ENCODE peak calls at places on chromosomes 6 and 20, in seven cellular contexts. X is astrocyte of the spinal cord, D is tibial artery, F is fibroblast of pulmonary artery, R is GM23338, V is neural crest cell, B is fibroblast of mammary gland. Z is an unnamed sample.
A peak's percentile ranks its signal among the peaks of the same experiment; 100 is the strongest.

GRCh38 chr20:52924411-52925271 is 47.5 kb upstream of the TSHZ2 start:
- DNase-seq in X (no peak), F (no peak), R (no peak), V (no peak), D (no peak), B (peak; percentile 54), Z (no peak)

GRCh38 chr20:37669062-37669772 is 24.6 kb upstream of the CTNNBL1 start:
- DNase-seq in D (no peak), R (peak; percentile 61), X (no peak), B (no peak), V (no peak), F (no peak), Z (no peak)

GRCh38 chr20:50636601-50637539 is 54.5 kb downstream of the RIPOR3 start:
- DNase-seq in R (peak; percentile 29), B (no peak), X (peak; percentile 2), F (no peak), V (no peak), D (no peak), Z (no peak)

GRCh38 chr6:106974337-106974998 is at the start of gene CD24:
- DNase-seq in F (no peak), X (peak; percentile 32), D (no peak), V (peak; percentile 81), B (no peak), R (peak; percentile 81), Z (no peak)

GRCh38 chr6:168408504-168409136 is 32.4 kb upstream of the SMOC2 start:
- DNase-seq in X (no peak), D (no peak), B (no peak), R (no peak), V (no peak), F (no peak), Z (no peak)

GRCh38 chr20:36097751-36098151 is 56.8 kb upstream of the EPB41L1 start:
- DNase-seq in R (peak; percentile 88), V (no peak), D (no peak), X (no peak), B (no peak), F (no peak), Z (no peak)

GRCh38 chr20:17680836-17681740 is 954 bp downstream of the RRBP1 start:
- DNase-seq in F (peak; percentile 74), D (peak; percentile 90), X (peak; percentile 75), R (peak; percentile 82), V (peak; percentile 82), B (peak; percentile 64), Z (peak; percentile 80)

GRCh38 chr6:169722362-169723199 is 1.7 kb downstream of the PHF10 start:
- DNase-seq in V (peak; percentile 10), X (peak; percentile 86), R (peak; percentile 66), B (peak; percentile 80), D (peak; percentile 76), F (peak; percentile 83), Z (no peak)

GRCh38 chr6:2748183-2748582 is 2.5 kb downstream of the MYLK4 start:
- DNase-seq in V (no peak), R (no peak), B (no peak), X (no peak), F (no peak), D (no peak), Z (no peak)

GRCh38 chr6:106745824-106746610 is 116.6 kb downstream of the QRSL1 start:
- DNase-seq in D (no peak), F (no peak), X (no peak), B (no peak), V (no peak), R (no peak), Z (no peak)

GRCh38 chr6:46184114-46184513 is 13.3 kb upstream of the ENPP5 start:
- DNase-seq in R (peak; percentile 24), V (no peak), X (peak; percentile 84), F (peak; percentile 84), B (peak; percentile 94), D (no peak), Z (no peak)

GRCh38 chr20:50283922-50284810 is 93.5 kb downstream of the CEBPB start:
- DNase-seq in X (peak; percentile 43), D (peak; percentile 90), V (no peak), F (peak; percentile 32), R (no peak), B (peak; percentile 67), Z (peak; percentile 99)

GRCh38 chr6:12160350-12160749 is 129.8 kb upstream of the EDN1 start:
- DNase-seq in V (no peak), R (no peak), X (peak; percentile 65), B (peak; percentile 86), D (no peak), F (peak; percentile 69), Z (no peak)

GRCh38 chr6:97186416-97186999 is 96.5 kb downstream of the MMS22L start:
- DNase-seq in F (peak; percentile 82), X (peak; percentile 66), B (peak; percentile 65), V (peak; percentile 68), R (peak; percentile 78), D (peak; percentile 61), Z (peak; percentile 45)

GRCh38 chr6:1231941-1232340 is 80.0 kb upstream of the FOXQ1 start:
- DNase-seq in V (no peak), R (no peak), D (no peak), B (no peak), F (no peak), X (no peak), Z (no peak)

GRCh38 chr6:1837868-1838267 is 228.2 kb downstream of the FOXC1 start:
- DNase-seq in R (peak; percentile 50), F (no peak), X (no peak), B (no peak), V (no peak), D (no peak), Z (no peak)

GRCh38 chr20:15818651-15819071 is 754.6 kb downstream of the KIF16B start:
- DNase-seq in F (no peak), D (no peak), V (no peak), R (no peak), X (no peak), B (no peak), Z (no peak)

GRCh38 chr6:138545621-138545980 is 46.3 kb upstream of the NHSL1 start:
- DNase-seq in R (peak; percentile 75), V (peak; percentile 48), F (peak; percentile 75), B (peak; percentile 39), X (peak; percentile 78), D (peak; percentile 74), Z (no peak)

GRCh38 chr6:154410619-154411044 is 54.0 kb upstream of the IPCEF1 start:
- DNase-seq in F (peak; percentile 97), D (peak; percentile 74), X (peak; percentile 98), B (peak; percentile 97), R (peak; percentile 40), V (no peak), Z (no peak)

GRCh38 chr6:100177956-100178355 is 183.9 kb upstream of the MCHR2 start:
- DNase-seq in F (peak; percentile 23), X (no peak), R (no peak), B (peak; percentile 26), V (no peak), D (no peak), Z (no peak)

GRCh38 chr20:63011798-63012197 is 5.0 kb upstream of the BHLHE23 start:
- DNase-seq in F (no peak), B (no peak), R (no peak), D (no peak), X (no peak), V (no peak), Z (no peak)

GRCh38 chr6:43038727-43039126 is 14.9 kb downstream of the CUL7 start:
- DNase-seq in X (no peak), B (no peak), R (no peak), V (no peak), F (no peak), D (no peak), Z (no peak)

GRCh38 chr20:43681991-43682410 is 15.1 kb downstream of the MYBL2 start:
- DNase-seq in R (no peak), D (no peak), X (no peak), V (no peak), F (no peak), B (no peak), Z (no peak)

GRCh38 chr6:47111685-47112084 is 69.6 kb upstream of the ADGRF1 start:
- DNase-seq in F (no peak), B (no peak), X (peak; percentile 77), R (peak; percentile 51), D (no peak), V (no peak), Z (no peak)

GRCh38 chr6:121944361-121944760 is 455.1 kb upstream of the HSF2 start:
- DNase-seq in X (peak; percentile 44), V (no peak), D (no peak), B (peak; percentile 28), F (no peak), R (no peak), Z (no peak)

DNA sequence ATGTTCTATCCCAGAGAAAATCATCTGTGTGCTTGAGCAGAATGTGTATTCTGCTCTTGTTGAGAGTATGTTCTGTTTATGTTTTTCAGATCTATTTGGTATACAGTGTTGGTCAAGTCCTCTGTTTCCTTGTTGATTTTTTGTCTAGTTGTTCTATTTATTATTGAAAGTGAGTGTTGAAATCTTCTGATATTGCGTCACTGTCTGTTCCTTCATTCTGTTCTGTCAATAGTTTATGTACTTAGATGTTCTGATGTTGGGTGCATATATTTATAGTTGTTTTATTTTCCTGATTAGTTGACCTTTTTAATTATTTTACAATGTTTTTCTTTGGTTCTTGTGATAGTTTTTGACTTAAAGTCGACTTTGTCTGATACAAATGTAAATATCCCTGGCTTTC is 458.7 kb upstream of the HSF2 start:
- DNase-seq in F (no peak), B (peak; percentile 26), V (no peak), R (no peak), X (no peak), D (no peak), Z (no peak)
- TF ChIP-seq CTCF in F (no peak), B (no peak), V (no peak), R (no peak), X (no peak), D (no peak), Z (no peak)

DNA sequence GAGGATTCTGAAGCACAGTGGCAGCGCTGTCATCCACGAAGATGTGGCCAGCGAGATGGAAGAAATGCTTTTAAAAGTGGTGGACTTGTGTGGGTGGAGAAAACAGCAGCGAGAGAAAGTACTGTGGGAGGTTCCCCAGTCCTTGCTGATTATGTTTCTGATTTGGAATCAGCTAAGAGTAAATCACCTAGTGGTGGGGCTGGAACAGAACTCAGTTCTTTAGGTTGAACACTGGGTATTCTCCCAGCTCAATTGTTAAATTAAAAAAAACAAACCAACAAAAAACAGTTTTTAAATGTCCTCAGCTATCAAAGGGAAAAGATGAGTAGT is 515 bp upstream of the ZNF322 start:
- DNase-seq in R (peak; percentile 35), B (peak; percentile 25), X (no peak), D (no peak), V (no peak), F (peak; percentile 26), Z (no peak)
- TF ChIP-seq CTCF in R (no peak), B (peak; percentile 21), X (no peak), D (peak; percentile 19), V (peak; percentile 52), F (peak; percentile 23), Z (no peak)

DNA sequence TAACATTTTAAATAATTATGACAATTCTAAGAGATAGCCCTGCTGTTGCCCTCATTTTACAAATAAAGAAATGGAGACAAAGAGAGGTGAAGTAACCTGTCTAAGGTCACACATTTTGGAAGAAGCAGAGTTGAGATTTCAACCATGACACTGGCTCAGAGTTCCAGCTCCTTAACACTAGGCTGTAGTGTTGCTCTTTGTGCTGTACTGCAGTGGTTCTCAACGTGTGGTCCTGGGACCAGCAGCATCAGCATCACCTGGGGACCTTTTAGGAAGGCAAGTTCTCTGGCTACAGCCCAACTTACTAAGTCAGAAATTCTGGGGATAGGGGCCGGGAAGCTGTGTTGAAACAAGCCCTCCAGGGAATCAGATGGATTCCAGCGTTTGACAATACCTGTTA is 62.4 kb upstream of the FERMT1 start:
- DNase-seq in X (no peak), R (peak; percentile 38), D (no peak), B (no peak), V (no peak), F (no peak), Z (no peak)
- TF ChIP-seq CTCF in X (no peak), R (peak; percentile 71), D (no peak), B (no peak), V (peak; percentile 28), F (peak; percentile 2), Z (no peak)

GRCh38 chr6:166860392-166860791 is 96.0 kb downstream of the RNASET2 start:
- DNase-seq in F (no peak), B (no peak), V (no peak), D (no peak), R (no peak), X (no peak), Z (no peak)
- TF ChIP-seq CTCF in F (no peak), B (no peak), V (no peak), D (no peak), R (no peak), X (no peak), Z (no peak)